ENCODE peak calls at places on chromosomes 12 and 14, in six cellular contexts. P, N, R, Q, Z and H are unnamed samples.

GRCh38 chr12:6653987-6654386 is 6.8 kb upstream of the ACRBP start:
- DNase-seq in P (no peak), N (no peak), R (no peak), Q (no peak), Z (no peak), H (no peak)

GRCh38 chr12:64943686-64944085 is 119.2 kb downstream of the TBC1D30 start:
- DNase-seq in P (no peak), N (no peak), R (no peak), Q (no peak), Z (no peak), H (no peak)

GRCh38 chr14:96816281-96816680 is 19.1 kb downstream of the VRK1 start:
- DNase-seq in P (no peak), N (no peak), R (no peak), Q (no peak), Z (no peak), H (no peak)

GRCh38 chr14:72619881-72620280 is 274.0 kb downstream of the DPF3 start:
- DNase-seq in P (no peak), N (no peak), R (no peak), Q (no peak), Z (no peak), H (no peak)

GRCh38 chr12:11773889-11774677 is 124.6 kb downstream of the ETV6 start:
- DNase-seq in P (no peak), N (no peak), R (no peak), Q (no peak), Z (no peak), H (no peak)

GRCh38 chr14:75491376-75491978 is 30.8 kb upstream of the BATF start:
- DNase-seq in P (no peak), N (no peak), R (no peak), Q (no peak), Z (no peak), H (no peak)

GRCh38 chr12:94650143-94651056 is at the start of gene TMCC3:
- DNase-seq in P (peak), N (no peak), R (peak), Q (peak), Z (peak), H (peak)

GRCh38 chr12:109358154-109358869 is 10.6 kb downstream of the MYO1H start:
- DNase-seq in P (no peak), N (no peak), R (no peak), Q (no peak), Z (no peak), H (no peak)

GRCh38 chr12:114638790-114639435 is 45.1 kb downstream of the TBX3 start:
- DNase-seq in P (no peak), N (no peak), R (no peak), Q (no peak), Z (no peak), H (no peak)

GRCh38 chr12:88793091-88793490 is 212.8 kb upstream of the KITLG start:
- DNase-seq in P (no peak), N (no peak), R (no peak), Q (peak), Z (no peak), H (no peak)

GRCh38 chr12:82144505-82144904 is 213.7 kb downstream of the CCDC59 start:
- DNase-seq in P (no peak), N (no peak), R (no peak), Q (no peak), Z (no peak), H (no peak)

GRCh38 chr12:89451876-89452275 is 72.7 kb downstream of the GALNT4 start:
- DNase-seq in P (no peak), N (no peak), R (no peak), Q (no peak), Z (peak), H (no peak)

GRCh38 chr14:61211476-61212262 is 69.5 kb downstream of the TMEM30B start:
- DNase-seq in P (no peak), N (no peak), R (no peak), Q (no peak), Z (no peak), H (no peak)

GRCh38 chr12:16949351-16949750 is 343.4 kb upstream of the LMO3 start:
- DNase-seq in P (no peak), N (no peak), R (no peak), Q (no peak), Z (no peak), H (no peak)

GRCh38 chr14:90087433-90087832 is 25.6 kb downstream of the KCNK13 start:
- DNase-seq in P (no peak), N (no peak), R (no peak), Q (no peak), Z (peak), H (no peak)

GRCh38 chr12:122949816-122950215 is 16.4 kb downstream of the ABCB9 start:
- DNase-seq in P (no peak), N (no peak), R (no peak), Q (no peak), Z (no peak), H (no peak)

GRCh38 chr12:94509317-94509716 is 49.6 kb upstream of the CEP83 start:
- DNase-seq in P (no peak), N (no peak), R (no peak), Q (no peak), Z (no peak), H (no peak)

GRCh38 chr12:48796976-48797375 is 8.1 kb upstream of the ADCY6 start:
- DNase-seq in P (no peak), N (no peak), R (no peak), Q (no peak), Z (no peak), H (no peak)

GRCh38 chr14:67727361-67727760 is 25.7 kb downstream of the RDH12 start:
- DNase-seq in P (no peak), N (no peak), R (no peak), Q (no peak), Z (no peak), H (no peak)

GRCh38 chr12:14664434-14665023 is 31.9 kb downstream of the GUCY2C start:
- DNase-seq in P (peak), N (no peak), R (no peak), Q (peak), Z (no peak), H (no peak)

GRCh38 chr14:64491637-64492036 is 12.0 kb downstream of the ZBTB25 start:
- DNase-seq in P (no peak), N (no peak), R (no peak), Q (no peak), Z (no peak), H (no peak)

GRCh38 chr14:92888896-92889295 is 34.1 kb upstream of the CHGA start:
- DNase-seq in P (no peak), N (no peak), R (no peak), Q (no peak), Z (no peak), H (no peak)

GRCh38 chr14:56797569-56798446 is 12.5 kb downstream of the OTX2 start:
- DNase-seq in P (no peak), N (no peak), R (no peak), Q (no peak), Z (no peak), H (no peak)

GRCh38 chr12:63963863-63964262 is 119.4 kb downstream of the SRGAP1 start:
- DNase-seq in P (no peak), N (no peak), R (no peak), Q (no peak), Z (no peak), H (no peak)

GRCh38 chr12:108106599-108106998 is 22.5 kb upstream of the WSCD2 start:
- DNase-seq in P (no peak), N (no peak), R (no peak), Q (no peak), Z (no peak), H (no peak)

GRCh38 chr14:101075025-101075800 is 171.7 kb upstream of the RTL1 start:
- DNase-seq in P (no peak), N (no peak), R (no peak), Q (peak), Z (no peak), H (no peak)

GRCh38 chr12:106018286-106018685 is 120.5 kb downstream of the NUAK1 start:
- DNase-seq in P (no peak), N (no peak), R (no peak), Q (no peak), Z (no peak), H (no peak)

GRCh38 chr12:109763201-109763841 is 49.7 kb downstream of the FAM222A start:
- DNase-seq in P (no peak), N (no peak), R (no peak), Q (peak), Z (no peak), H (no peak)

GRCh38 chr14:94903338-94903737 is 133.4 kb upstream of the GSC start:
- DNase-seq in P (no peak), N (no peak), R (no peak), Q (no peak), Z (no peak), H (no peak)

GRCh38 chr14:51806026-51806590 is 54.3 kb upstream of the GNG2 start:
- DNase-seq in P (no peak), N (no peak), R (no peak), Q (no peak), Z (no peak), H (no peak)